ENCODE peak calls at places on chromosomes 3 and 15, in six cellular contexts. O, N, M, J, R and V are unnamed samples.

GRCh38 chr3:116443096-116443793 is 2.0 kb downstream of the LSAMP start:
- DNase-seq in O (no peak), N (no peak), M (no peak), J (no peak), R (peak), V (no peak)

GRCh38 chr15:29910068-29910467 is 87.8 kb upstream of the TJP1 start:
- DNase-seq in O (no peak), N (no peak), M (no peak), J (peak), R (peak), V (no peak)

GRCh38 chr3:50890688-50891344 is 216.1 kb downstream of the DOCK3 start:
- DNase-seq in O (no peak), N (no peak), M (no peak), J (no peak), R (no peak), V (no peak)

GRCh38 chr15:57541805-57542504 is 49.7 kb upstream of the MYZAP start:
- DNase-seq in O (peak), N (peak), M (peak), J (peak), R (peak), V (no peak)

GRCh38 chr3:194256040-194256945 is 94.8 kb downstream of the CPN2 start:
- DNase-seq in O (no peak), N (no peak), M (no peak), J (no peak), R (no peak), V (no peak)

GRCh38 chr3:42830437-42831320 is 21.4 kb downstream of the ACKR2 start:
- DNase-seq in O (no peak), N (peak), M (no peak), J (no peak), R (peak), V (no peak)

GRCh38 chr3:30625541-30626438 is 19.4 kb downstream of the TGFBR2 start:
- DNase-seq in O (no peak), N (peak), M (no peak), J (no peak), R (peak), V (no peak)

GRCh38 chr15:70833897-70834765 is 19.8 kb downstream of the LARP6 start:
- DNase-seq in O (no peak), N (peak), M (no peak), J (no peak), R (peak), V (no peak)

GRCh38 chr3:68876112-68876713 is 56.1 kb downstream of the TAFA4 start:
- DNase-seq in O (no peak), N (peak), M (no peak), J (no peak), R (peak), V (no peak)

GRCh38 chr3:39290255-39290654 is 10.4 kb upstream of the CX3CR1 start:
- DNase-seq in O (no peak), N (peak), M (no peak), J (no peak), R (peak), V (no peak)

GRCh38 chr15:40282870-40283614 is at the start of gene ANKRD63:
- DNase-seq in O (no peak), N (no peak), M (no peak), J (peak), R (no peak), V (no peak)

GRCh38 chr15:42037650-42038049 is 16.8 kb upstream of the PLA2G4E start:
- DNase-seq in O (no peak), N (no peak), M (no peak), J (peak), R (no peak), V (no peak)

GRCh38 chr3:46368569-46368968 is 2.2 kb upstream of the CCR5 start:
- DNase-seq in O (peak), N (no peak), M (peak), J (peak), R (peak), V (no peak)

GRCh38 chr15:83911345-83911744 is 257.4 kb downstream of the ADAMTSL3 start:
- DNase-seq in O (no peak), N (no peak), M (no peak), J (no peak), R (no peak), V (no peak)

GRCh38 chr15:51758645-51759044 is 7.2 kb downstream of the TMOD2 start:
- DNase-seq in O (peak), N (peak), M (peak), J (peak), R (peak), V (no peak)

GRCh38 chr15:83305696-83306291 is 21.3 kb upstream of the BNC1 start:
- DNase-seq in O (no peak), N (peak), M (no peak), J (no peak), R (peak), V (no peak)

GRCh38 chr3:196013587-196014487 is 68.1 kb downstream of the TFRC start:
- DNase-seq in O (no peak), N (no peak), M (no peak), J (no peak), R (no peak), V (peak)

GRCh38 chr3:127440384-127440783 is 150.1 kb downstream of the TPRA1 start:
- DNase-seq in O (no peak), N (no peak), M (no peak), J (no peak), R (no peak), V (peak)

GRCh38 chr3:152060701-152061100 is 187.3 kb downstream of the SUCNR1 start:
- DNase-seq in O (no peak), N (no peak), M (no peak), J (no peak), R (no peak), V (no peak)

GRCh38 chr3:111668912-111669488 is 73.9 kb upstream of the ZBED2 start:
- DNase-seq in O (no peak), N (peak), M (no peak), J (no peak), R (peak), V (no peak)

GRCh38 chr3:184336484-184337230 is 743 bp upstream of the FAM131A start:
- DNase-seq in O (no peak), N (peak), M (no peak), J (peak), R (peak), V (no peak)

GRCh38 chr15:87976552-87976951 is 280.0 kb downstream of the NTRK3 start:
- DNase-seq in O (no peak), N (no peak), M (no peak), J (no peak), R (no peak), V (no peak)

GRCh38 chr3:184145120-184145524 is 10.0 kb downstream of the EIF2B5 start:
- DNase-seq in O (peak), N (peak), M (peak), J (peak), R (peak), V (no peak)

GRCh38 chr3:29286841-29287240 is 6.0 kb downstream of the RBMS3 start:
- DNase-seq in O (no peak), N (peak), M (no peak), J (no peak), R (peak), V (no peak)

GRCh38 chr3:147589016-147589415 is 179.9 kb downstream of the ZIC1 start:
- DNase-seq in O (no peak), N (no peak), M (no peak), J (no peak), R (no peak), V (no peak)

GRCh38 chr3:143963946-143964345 is 7.7 kb upstream of the DIPK2A start:
- DNase-seq in O (no peak), N (peak), M (no peak), J (no peak), R (no peak), V (no peak)

GRCh38 chr15:75182187-75183131 is 19.2 kb upstream of the C15orf39 start:
- DNase-seq in O (no peak), N (peak), M (no peak), J (peak), R (no peak), V (no peak)

DNA sequence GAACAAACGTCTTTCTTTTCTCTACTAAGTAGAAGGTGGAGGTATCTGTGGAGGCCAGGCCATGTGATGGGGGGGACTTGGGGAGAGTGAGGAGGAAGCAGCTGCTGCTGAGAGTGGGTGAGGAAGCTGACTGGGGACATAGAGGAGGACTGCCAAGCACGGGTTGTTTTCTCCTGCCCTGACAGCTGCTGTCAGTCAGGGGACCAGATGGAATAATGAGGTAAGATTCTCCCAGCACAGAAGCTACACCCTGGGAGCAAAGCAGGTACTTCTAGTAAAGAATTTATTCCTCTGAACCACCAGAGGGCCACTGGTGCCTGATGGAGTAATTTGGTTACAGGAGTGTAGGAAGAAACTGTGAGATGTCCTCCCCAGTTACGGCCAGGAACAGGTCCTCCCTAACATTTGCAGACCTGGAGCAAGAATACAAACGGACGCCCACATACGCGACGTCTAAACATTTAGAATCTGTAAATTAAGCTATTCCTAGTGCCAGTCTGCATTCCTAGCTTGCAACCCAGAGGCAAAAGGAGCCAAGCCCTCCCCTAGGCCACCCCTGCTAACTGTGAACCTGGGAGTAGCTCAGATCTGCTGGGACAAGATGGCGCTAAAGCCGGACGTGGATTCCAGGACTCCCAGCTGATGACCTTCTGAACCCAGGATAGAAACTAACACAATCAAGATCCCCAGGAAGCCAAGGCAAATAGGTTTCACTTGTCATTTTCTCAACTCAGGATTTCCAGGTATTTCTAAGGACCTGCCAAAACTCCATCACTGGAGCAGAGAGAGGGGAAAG is 14.8 kb downstream of the CRYGS start:
- DNase-seq in O (no peak), N (no peak), M (no peak), J (no peak), R (no peak), V (no peak)
- TF ChIP-seq CTCF in O (no peak), N (no peak), M (no peak), J (no peak), R (peak), V (peak)

GRCh38 chr3:87398226-87398774 is 121.9 kb upstream of the POU1F1 start:
- DNase-seq in O (no peak), N (no peak), M (no peak), J (no peak), R (peak), V (no peak)

DNA sequence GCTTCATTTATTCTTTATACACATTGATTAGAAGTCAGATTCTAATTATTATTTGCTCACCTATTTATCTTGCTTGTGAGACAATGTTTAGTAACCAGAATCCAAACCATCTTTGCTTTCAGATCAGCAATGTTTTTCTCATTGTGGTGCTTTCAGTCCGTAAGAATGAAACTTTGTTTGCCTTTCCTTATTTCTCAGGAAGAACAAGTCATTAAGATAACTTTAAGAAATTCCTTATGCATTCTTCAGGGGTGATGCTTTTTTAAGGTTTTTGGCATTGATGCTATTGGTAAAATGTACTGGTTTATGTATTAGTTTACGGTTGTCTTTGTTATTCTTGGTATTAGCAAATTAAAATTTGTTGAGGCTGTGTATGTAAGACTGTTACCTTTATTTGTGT is 120.8 kb upstream of the POU1F1 start:
- DNase-seq in O (no peak), N (peak), M (no peak), J (no peak), R (peak), V (no peak)
- TF ChIP-seq CTCF in O (no peak), N (no peak), M (no peak), J (no peak), R (no peak), V (no peak)

DNA sequence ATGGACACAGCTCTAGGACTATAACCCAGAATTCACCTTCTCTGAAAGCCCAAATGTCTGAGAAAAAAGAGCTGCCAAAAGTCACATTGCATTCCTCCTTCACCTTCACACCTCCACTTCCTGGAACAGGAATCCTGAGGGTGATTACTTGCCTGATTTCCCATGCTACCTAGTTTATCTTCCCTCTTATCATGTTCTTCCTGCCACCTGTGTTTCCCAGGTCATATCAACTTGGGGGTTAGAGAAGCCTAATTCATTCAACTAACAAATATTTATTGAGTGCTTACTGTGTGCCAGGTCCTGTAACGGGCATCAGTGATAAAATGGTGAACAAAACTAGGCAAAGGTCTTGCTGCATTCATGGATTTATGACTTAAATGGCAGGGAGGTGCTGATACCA is 279.6 kb upstream of the WNT5A start:
- DNase-seq in O (no peak), N (no peak), M (no peak), J (no peak), R (no peak), V (no peak)
- TF ChIP-seq CTCF in O (no peak), N (no peak), M (no peak), J (no peak), R (no peak), V (no peak)

DNA sequence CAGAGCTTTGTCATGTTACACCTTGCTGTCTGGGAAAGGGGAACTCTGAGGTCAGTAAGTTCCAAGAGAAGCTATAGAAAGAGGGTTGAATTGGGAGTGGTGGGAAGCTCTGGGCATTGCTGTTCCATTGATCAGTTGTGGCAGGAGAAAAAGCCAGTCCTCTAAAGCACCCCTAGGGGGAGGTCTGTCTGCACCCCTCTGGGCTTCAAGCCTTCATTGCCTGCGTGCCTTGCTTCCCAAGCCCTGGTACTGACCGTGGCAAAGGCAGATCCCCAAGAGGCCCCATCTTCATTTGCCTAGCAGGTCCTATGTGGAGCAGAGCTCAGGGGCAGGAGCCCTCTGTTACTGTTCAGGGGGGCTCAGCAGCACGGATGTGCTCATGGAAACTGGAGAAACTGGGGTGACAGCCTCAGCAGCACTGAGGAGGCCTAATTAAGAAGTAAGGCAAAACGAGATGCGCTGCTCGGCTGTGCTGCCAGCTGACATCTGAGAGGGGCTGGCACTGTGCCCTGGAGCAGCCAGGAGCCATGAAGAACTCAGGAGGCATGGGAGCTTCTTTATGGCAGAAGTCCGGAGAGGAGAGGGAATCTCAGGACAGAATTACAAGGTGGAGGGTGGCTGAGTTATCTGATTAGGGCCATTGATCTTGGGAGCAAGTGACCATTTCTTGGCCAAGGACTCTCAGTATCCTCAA is 270.9 kb downstream of the RPLP1 start:
- DNase-seq in O (peak), N (no peak), M (peak), J (no peak), R (no peak), V (no peak)
- TF ChIP-seq CTCF in O (no peak), N (peak), M (no peak), J (no peak), R (peak), V (peak)

DNA sequence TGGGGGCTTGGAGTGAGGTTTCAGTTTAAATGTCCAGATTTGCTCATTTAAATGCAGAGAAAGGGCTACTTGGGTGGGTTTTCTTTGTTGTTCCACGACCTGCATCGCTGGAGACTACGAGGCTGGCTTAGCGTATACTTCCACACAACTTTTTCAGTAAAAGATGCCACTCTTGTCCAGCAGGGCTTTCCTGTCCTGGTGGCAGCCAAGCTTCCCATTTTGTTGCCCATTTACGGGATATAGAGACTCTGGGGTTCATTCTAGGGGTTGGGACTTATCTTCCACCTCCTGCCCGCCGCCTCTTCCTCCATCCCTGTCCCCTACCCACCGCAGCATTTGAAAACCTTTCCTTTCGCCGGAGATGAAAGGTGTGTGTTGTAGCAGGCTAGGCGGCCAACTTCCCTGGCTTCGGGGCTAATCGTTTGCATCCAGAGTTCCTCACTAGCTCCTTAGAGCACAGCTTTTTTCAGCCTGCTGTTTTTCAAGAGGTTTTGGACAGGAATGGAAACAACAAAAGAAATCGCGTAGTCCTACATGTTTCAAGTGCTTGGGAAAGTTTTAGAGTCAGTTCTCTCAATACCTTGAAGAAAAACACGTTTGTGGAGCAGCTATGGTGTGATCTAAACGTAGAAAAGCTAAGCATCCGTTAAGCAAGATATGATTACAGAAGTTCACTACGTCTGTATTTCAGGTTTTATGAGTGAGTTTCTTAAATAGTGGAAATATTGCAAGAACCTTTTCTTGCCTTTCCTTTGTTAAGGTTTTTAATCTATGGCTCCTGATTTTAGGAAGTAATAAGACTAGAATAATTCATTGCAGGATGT is 843 bp downstream of the CHRNA5 start:
- DNase-seq in O (no peak), N (peak), M (no peak), J (peak), R (peak), V (no peak)
- TF ChIP-seq CTCF in O (no peak), N (peak), M (no peak), J (peak), R (peak), V (peak)

GRCh38 chr3:159045279-159045678 is 243.4 kb downstream of the MFSD1 start:
- DNase-seq in O (no peak), N (no peak), M (no peak), J (no peak), R (no peak), V (no peak)
- TF ChIP-seq CTCF in O (no peak), N (no peak), M (no peak), J (no peak), R (no peak), V (no peak)

DNA sequence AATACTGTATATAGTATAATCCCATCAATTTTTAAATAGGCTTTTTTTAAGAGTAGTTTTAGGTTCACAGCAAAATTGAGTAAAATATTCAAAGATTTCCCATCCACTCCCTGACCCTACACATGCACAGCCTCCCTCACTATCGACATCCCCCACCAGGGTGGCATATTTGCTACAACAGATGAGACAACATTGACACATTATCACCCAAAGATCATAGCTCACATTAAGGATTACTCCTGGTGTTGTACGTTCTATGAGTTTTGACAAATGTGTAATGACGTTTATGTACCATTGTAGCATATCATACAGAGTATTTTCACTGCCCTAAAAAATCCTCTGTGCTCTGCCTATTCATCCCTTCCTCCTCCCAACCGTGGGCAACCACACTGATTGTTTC is 39.3 kb downstream of the LHFPL4 start:
- DNase-seq in O (no peak), N (no peak), M (no peak), J (no peak), R (no peak), V (no peak)
- TF ChIP-seq CTCF in O (no peak), N (no peak), M (no peak), J (no peak), R (no peak), V (no peak)

DNA sequence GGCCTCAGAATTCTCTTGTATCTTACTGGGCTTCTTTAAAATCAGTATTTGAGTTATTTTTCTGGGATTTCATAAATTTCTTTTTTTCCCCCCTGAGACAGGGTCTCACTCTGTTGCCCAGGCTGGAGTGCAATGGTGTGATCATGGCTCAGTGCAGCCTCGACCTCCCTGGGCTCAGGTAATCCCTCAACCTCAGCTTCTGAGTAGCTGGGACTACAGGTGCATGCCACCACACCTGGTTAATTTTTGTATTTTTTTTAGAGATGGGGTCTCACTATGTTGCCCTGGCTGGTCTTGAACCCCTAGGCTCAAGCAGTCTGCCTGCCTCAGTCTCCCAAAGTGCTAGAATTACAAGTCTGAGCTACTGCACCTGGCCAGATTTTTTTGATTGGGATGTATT is 43.5 kb downstream of the NCK1 start:
- DNase-seq in O (no peak), N (no peak), M (no peak), J (no peak), R (no peak), V (no peak)
- TF ChIP-seq CTCF in O (no peak), N (no peak), M (no peak), J (no peak), R (no peak), V (no peak)